ENCODE peak calls at places on chromosomes 13 and 19, in six cellular contexts. K, H, G, U, M and Q are unnamed samples.

GRCh38 chr13:21616880-21617279 is 12.9 kb upstream of the MICU2 start:
- DNase-seq in K (no peak), H (no peak), G (no peak), U (no peak), M (no peak), Q (no peak)

GRCh38 chr19:38597075-38597474 is 20.7 kb downstream of the MAP4K1 start:
- DNase-seq in K (no peak), H (no peak), G (no peak), U (no peak), M (no peak), Q (no peak)

GRCh38 chr19:4713384-4713951 is 10.2 kb downstream of the DPP9 start:
- DNase-seq in K (peak; percentile 70), H (peak; percentile 92), G (peak; percentile 46), U (peak; percentile 76), M (peak; percentile 81), Q (peak; percentile 99)

GRCh38 chr19:29664753-29665214 is 477 bp upstream of the PLEKHF1 start:
- DNase-seq in K (no peak), H (no peak), G (no peak), U (no peak), M (no peak), Q (no peak)

GRCh38 chr19:39941615-39942507 is 7.4 kb upstream of the FCGBP start:
- DNase-seq in K (peak; percentile 20), H (no peak), G (no peak), U (no peak), M (peak; percentile 56), Q (no peak)

GRCh38 chr13:55410398-55411330 is 1730.1 kb upstream of the PRR20A start:
- DNase-seq in K (no peak), H (no peak), G (no peak), U (no peak), M (no peak), Q (peak; percentile 6)

GRCh38 chr13:51895906-51896888 is 34.4 kb downstream of the CCDC70 start:
- DNase-seq in K (peak; percentile 40), H (peak; percentile 41), G (peak; percentile 24), U (no peak), M (peak; percentile 39), Q (no peak)

GRCh38 chr19:58577581-58578429 is 4.7 kb upstream of the MZF1 start:
- DNase-seq in K (no peak), H (no peak), G (no peak), U (peak; percentile 48), M (no peak), Q (no peak)

GRCh38 chr19:48992571-48993174 is 436 bp downstream of the GYS1 start:
- DNase-seq in K (no peak), H (no peak), G (peak; percentile 47), U (peak; percentile 78), M (no peak), Q (no peak)

GRCh38 chr13:43785681-43786471 is 896 bp downstream of the ENOX1 start:
- DNase-seq in K (peak; percentile 64), H (peak; percentile 52), G (peak; percentile 76), U (peak; percentile 70), M (peak; percentile 34), Q (no peak)

GRCh38 chr13:21216332-21216731 is 39.9 kb downstream of the MRPL57 start:
- DNase-seq in K (no peak), H (no peak), G (no peak), U (no peak), M (no peak), Q (no peak)

GRCh38 chr13:46339035-46339666 is 47.9 kb downstream of the RUBCNL start:
- DNase-seq in K (peak; percentile 47), H (no peak), G (peak; percentile 48), U (no peak), M (no peak), Q (peak; percentile 49)

GRCh38 chr13:21925720-21926119 is 254.8 kb downstream of the FGF9 start:
- DNase-seq in K (no peak), H (no peak), G (no peak), U (no peak), M (no peak), Q (no peak)

GRCh38 chr13:111853766-111854165 is 213.2 kb upstream of the SOX1 start:
- DNase-seq in K (no peak), H (no peak), G (no peak), U (no peak), M (no peak), Q (no peak)

GRCh38 chr19:33621811-33622504 is at the start of gene CHST8:
- DNase-seq in K (no peak), H (no peak), G (peak; percentile 31), U (no peak), M (no peak), Q (no peak)

GRCh38 chr19:8609210-8610040 is 1.1 kb downstream of the ADAMTS10 start:
- DNase-seq in K (no peak), H (peak; percentile 44), G (peak; percentile 46), U (peak; percentile 73), M (no peak), Q (no peak)

GRCh38 chr19:24140099-24140498 is 53.1 kb downstream of the ZNF254 start:
- DNase-seq in K (no peak), H (no peak), G (no peak), U (no peak), M (no peak), Q (peak; percentile 83)

GRCh38 chr13:41496420-41497234 is 39.3 kb downstream of the RGCC start:
- DNase-seq in K (no peak), H (no peak), G (no peak), U (no peak), M (no peak), Q (no peak)

GRCh38 chr19:14383898-14384669 is 2.8 kb downstream of the ADGRE5 start:
- DNase-seq in K (no peak), H (no peak), G (peak; percentile 48), U (no peak), M (no peak), Q (no peak)

GRCh38 chr19:44677019-44677809 is 5.9 kb downstream of the CEACAM19 start:
- DNase-seq in K (no peak), H (peak; percentile 89), G (no peak), U (no peak), M (peak; percentile 90), Q (peak; percentile 54)

GRCh38 chr19:44990459-44990858 is 10.8 kb upstream of the RELB start:
- DNase-seq in K (no peak), H (no peak), G (no peak), U (no peak), M (no peak), Q (no peak)

GRCh38 chr13:41742917-41743552 is 217.9 kb downstream of the VWA8 start:
- DNase-seq in K (no peak), H (no peak), G (no peak), U (no peak), M (no peak), Q (peak; percentile 54)

GRCh38 chr19:15316498-15316897 is 15.8 kb downstream of the BRD4 start:
- DNase-seq in K (no peak), H (no peak), G (no peak), U (no peak), M (no peak), Q (no peak)

GRCh38 chr13:111216166-111216960 is 101.3 kb downstream of the ARHGEF7 start:
- DNase-seq in K (peak; percentile 51), H (peak; percentile 36), G (no peak), U (no peak), M (no peak), Q (no peak)

GRCh38 chr13:33262997-33263396 is 22.6 kb downstream of the STARD13 start:
- DNase-seq in K (no peak), H (no peak), G (no peak), U (no peak), M (no peak), Q (no peak)
- TF ChIP-seq CTCF in K (no peak), H (no peak), G (no peak), U (no peak), M (no peak), Q (peak; percentile 49)

GRCh38 chr13:27620377-27621115 is at the start of gene LNX2:
- DNase-seq in K (peak; percentile 96), H (peak; percentile 80), G (peak; percentile 98), U (peak; percentile 99), M (peak; percentile 85), Q (peak; percentile 91)

GRCh38 chr13:27619093-27619705 is 1.1 kb downstream of the LNX2 start:
- DNase-seq in K (no peak), H (no peak), G (peak; percentile 68), U (no peak), M (no peak), Q (no peak)

GRCh38 chr13:27621366-27622101 is at the start of gene POLR1D:
- DNase-seq in K (peak; percentile 59), H (peak; percentile 38), G (peak; percentile 89), U (peak; percentile 92), M (peak; percentile 78), Q (peak; percentile 98)

GRCh38 chr13:27621116-27621365 is 651 bp upstream of the POLR1D start:
- DNase-seq in K (no peak), H (no peak), G (no peak), U (no peak), M (no peak), Q (no peak)

DNA sequence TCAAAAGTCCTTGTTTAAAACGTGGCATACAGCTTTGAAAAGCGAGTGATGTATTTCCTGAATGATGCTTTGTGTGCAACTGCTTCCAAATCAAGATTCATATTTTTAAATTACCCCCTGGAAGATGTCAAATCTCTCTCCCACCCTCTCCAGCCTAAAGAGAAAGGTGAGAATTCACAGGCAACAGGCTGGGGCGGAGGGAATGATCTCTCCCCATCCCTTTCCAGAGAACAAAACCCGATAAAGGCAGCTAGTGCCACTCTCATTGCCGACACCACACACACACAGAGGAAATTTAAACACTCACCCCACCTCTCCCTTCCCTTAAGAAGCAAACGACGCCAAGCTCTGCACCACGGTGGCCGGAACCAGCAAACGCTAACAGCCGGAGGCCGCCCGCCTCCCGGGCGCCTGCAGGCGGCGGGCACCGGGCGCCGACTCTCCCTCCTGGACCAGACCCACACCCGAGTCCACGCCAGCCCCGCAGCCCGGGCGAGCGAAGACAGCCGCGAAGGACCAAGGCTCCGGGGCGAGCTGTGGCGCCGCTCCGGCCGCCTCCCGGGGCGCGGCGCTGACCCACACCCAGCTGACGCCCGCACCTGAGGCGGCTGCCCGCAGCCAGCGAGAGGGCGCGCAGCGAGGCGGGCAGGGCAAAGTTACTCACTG is 485 bp downstream of the LNX2 start:
- DNase-seq in K (no peak), H (peak; percentile 8), G (peak; percentile 29), U (no peak), M (no peak), Q (no peak)
- H3K4me1 ChIP-seq in K (no peaks in the 10 kb centered on the region), H (peaks cover 20% of the 10 kb centered on the region), G (peaks cover 39% of the 10 kb centered on the region), U (peaks cover 28% of the 10 kb centered on the region), M (peaks cover 42% of the 10 kb centered on the region), Q (peaks cover 32% of the 10 kb centered on the region)

GRCh38 chr19:9885077-9885552 is 50.0 kb downstream of the PIN1 start:
- DNase-seq in K (no peak), H (no peak), G (no peak), U (no peak), M (no peak), Q (no peak)
- TF ChIP-seq CTCF in K (no peak), H (no peak), G (no peak), U (peak; percentile 40), M (peak; percentile 29), Q (peak; percentile 42)

GRCh38 chr13:114037674-114038073 is 63.8 kb upstream of the C13orf46 start:
- DNase-seq in K (no peak), H (no peak), G (no peak), U (no peak), M (no peak), Q (no peak)

GRCh38 chr13:114038900-114039299 is 65.0 kb upstream of the C13orf46 start:
- DNase-seq in K (no peak), H (no peak), G (no peak), U (no peak), M (no peak), Q (no peak)

GRCh38 chr13:114041493-114041892 is 67.6 kb upstream of the C13orf46 start:
- DNase-seq in K (no peak), H (no peak), G (no peak), U (no peak), M (no peak), Q (no peak)

GRCh38 chr13:114038211-114038613 is 64.3 kb upstream of the C13orf46 start:
- DNase-seq in K (no peak), H (no peak), G (no peak), U (no peak), M (no peak), Q (no peak)

GRCh38 chr13:114039471-114040141 is 65.7 kb upstream of the C13orf46 start:
- DNase-seq in K (no peak), H (no peak), G (no peak), U (no peak), M (no peak), Q (no peak)
- H3K4me1 ChIP-seq in K (no peaks in the 10 kb centered on the region), H (peaks cover 11% of the 10 kb centered on the region), G (no peaks in the 10 kb centered on the region), U (peaks cover 12% of the 10 kb centered on the region), M (no peaks in the 10 kb centered on the region), Q (no peaks in the 10 kb centered on the region)